ENCODE peak calls at places on chromosomes 6 and 20, in six cellular contexts. X is central memory CD4-positive, alpha-beta T cell; S is neural progenitor cell; U is left ventricle myocardium inferior; C is naive thymus-derived CD8-positive, alpha-beta T cell; H is effector memory CD4-positive, alpha-beta T cell. V is an unnamed sample.

GRCh38 chr6:77462359-77463307 is 658 bp downstream of the HTR1B start:
- DNase-seq in C (no peak), U (no peak), X (no peak), S (peak; percentile 58), H (no peak), V (no peak)

GRCh38 chr6:29489286-29489685 is 1.5 kb upstream of the MAS1L start:
- DNase-seq in X (no peak), H (no peak), C (no peak), S (no peak), U (no peak), V (no peak)

GRCh38 chr6:4805553-4806307 is 29.5 kb downstream of the CDYL start:
- DNase-seq in S (peak; percentile 79), X (no peak), U (peak; percentile 31), H (no peak), C (no peak), V (peak; percentile 43)

GRCh38 chr20:20211988-20212518 is 155.9 kb upstream of the INSM1 start:
- DNase-seq in H (no peak), X (no peak), C (no peak), U (no peak), S (no peak), V (no peak)

GRCh38 chr20:2451939-2452732 is 18.5 kb downstream of the SNRPB start:
- DNase-seq in C (peak; percentile 47), H (peak; percentile 13), X (peak; percentile 33), S (peak; percentile 84), U (peak; percentile 42), V (peak; percentile 64)

GRCh38 chr6:52667572-52667971 is 3.3 kb upstream of the TMEM14A start:
- DNase-seq in H (no peak), X (no peak), C (no peak), S (no peak), U (no peak), V (no peak)

GRCh38 chr6:36596359-36596758 is 2.2 kb downstream of the SRSF3 start:
- DNase-seq in C (no peak), U (no peak), S (no peak), H (no peak), X (no peak), V (no peak)

GRCh38 chr20:62267543-62267942 is 29.2 kb downstream of the OSBPL2 start:
- DNase-seq in S (no peak), X (no peak), U (peak; percentile 51), C (no peak), H (no peak), V (no peak)

GRCh38 chr6:14665827-14666724 is 548.5 kb downstream of the CD83 start:
- DNase-seq in X (no peak), U (no peak), S (no peak), H (no peak), C (no peak), V (no peak)

GRCh38 chr6:72788188-72788587 is 166.3 kb downstream of the KCNQ5 start:
- DNase-seq in H (no peak), C (no peak), S (no peak), X (no peak), U (no peak), V (no peak)

GRCh38 chr6:44122821-44123220 is 4.4 kb downstream of the MRPL14 start:
- DNase-seq in H (no peak), C (no peak), S (no peak), U (no peak), X (peak; percentile 42), V (no peak)

GRCh38 chr20:7758436-7758835 is 181.8 kb downstream of the HAO1 start:
- DNase-seq in H (no peak), X (no peak), U (no peak), S (no peak), C (no peak), V (no peak)

V was measured in mesothelial cell of epicardium.